ENCODE peak calls at places on chromosomes 4 and X, in five cellular contexts. X is pancreas; G is upper lobe of right lung; P is body of pancreas; H is CD8-positive, alpha-beta T cell. V is an unnamed sample.

GRCh38 chrX:133190877-133191738 is 27.0 kb downstream of the TFDP3 start:
- DNase-seq in P (no peak), G (no peak), H (no peak), X (no peak), V (no peak)

GRCh38 chr4:70903282-70903603 is 1.1 kb downstream of the MOB1B start:
- DNase-seq in P (peak), X (no peak), G (no peak), H (no peak), V (no peak)

GRCh38 chrX:675896-676295 is 45.3 kb downstream of the SHOX start:
- DNase-seq in H (no peak), P (no peak), X (no peak), G (no peak), V (no peak)

GRCh38 chr4:122602277-122603142 is 18.4 kb downstream of the IL21 start:
- DNase-seq in G (no peak), H (no peak), P (peak), X (no peak), V (no peak)

GRCh38 chr4:151574968-151575367 is 166.0 kb downstream of the FHIP1A start:
- DNase-seq in X (no peak), P (no peak), H (no peak), G (no peak), V (no peak)

GRCh38 chr4:113513376-113513775 is 248.2 kb downstream of the CAMK2D start:
- DNase-seq in H (no peak), G (no peak), P (no peak), X (no peak), V (no peak)

GRCh38 chr4:3836041-3836801 is 70.0 kb downstream of the ADRA2C start:
- DNase-seq in X (no peak), P (no peak), H (no peak), G (no peak), V (no peak)

GRCh38 chr4:85828295-85828910 is 353.5 kb downstream of the ARHGAP24 start:
- DNase-seq in X (no peak), P (no peak), G (no peak), H (no peak), V (no peak)

GRCh38 chr4:19455850-19456602 is 795.7 kb upstream of the SLIT2 start:
- DNase-seq in X (no peak), G (no peak), P (no peak), H (no peak), V (no peak)

GRCh38 chr4:33780952-33781655 is 2463.2 kb downstream of the ARAP2 start:
- DNase-seq in H (no peak), P (no peak), X (no peak), G (no peak), V (no peak)

GRCh38 chrX:150366951-150367545 is 3.9 kb downstream of the MAMLD1 start:
- DNase-seq in X (no peak), G (no peak), H (no peak), P (no peak), V (peak)

GRCh38 chrX:12903646-12904045 is 2.8 kb upstream of the TLR8 start:
- DNase-seq in H (no peak), G (no peak), P (no peak), X (no peak), V (no peak)

GRCh38 chrX:153878969-153879653 is 6.9 kb downstream of the L1CAM start:
- DNase-seq in X (no peak), G (no peak), P (no peak), H (no peak), V (no peak)

GRCh38 chrX:71366674-71367256 is 608 bp downstream of the TAF1 start:
- DNase-seq in P (peak), H (peak), G (peak), X (peak), V (no peak)

GRCh38 chr4:40722576-40723161 is 27.1 kb upstream of the NSUN7 start:
- DNase-seq in P (peak), X (no peak), H (no peak), G (no peak), V (no peak)

GRCh38 chr4:29081230-29081955 is 1638.8 kb upstream of the PCDH7 start:
- DNase-seq in X (no peak), P (no peak), H (no peak), G (no peak), V (no peak)
- TF ChIP-seq CTCF in X (no peak), P (peak), H (no peak), G (no peak), V (no peak)

GRCh38 chrX:38675856-38676255 is 114.5 kb downstream of the TSPAN7 start:
- DNase-seq in H (no peak), X (no peak), G (no peak), P (no peak), V (no peak)

GRCh38 chrX:38678217-38678616 is 116.9 kb downstream of the TSPAN7 start:
- DNase-seq in H (no peak), P (no peak), G (no peak), X (no peak), V (no peak)

GRCh38 chrX:38669425-38669824 is 108.1 kb downstream of the TSPAN7 start:
- DNase-seq in X (no peak), P (no peak), G (no peak), H (no peak), V (no peak)

GRCh38 chrX:38668788-38669187 is 107.4 kb downstream of the TSPAN7 start:
- DNase-seq in H (no peak), X (no peak), G (no peak), P (no peak), V (no peak)

GRCh38 chrX:38672646-38673045 is 111.3 kb downstream of the TSPAN7 start:
- DNase-seq in X (no peak), H (no peak), G (no peak), P (no peak), V (no peak)
- H3K27ac ChIP-seq in X (no peak), H (no peak), G (no peak), P (no peak), V (no peak)

DNA sequence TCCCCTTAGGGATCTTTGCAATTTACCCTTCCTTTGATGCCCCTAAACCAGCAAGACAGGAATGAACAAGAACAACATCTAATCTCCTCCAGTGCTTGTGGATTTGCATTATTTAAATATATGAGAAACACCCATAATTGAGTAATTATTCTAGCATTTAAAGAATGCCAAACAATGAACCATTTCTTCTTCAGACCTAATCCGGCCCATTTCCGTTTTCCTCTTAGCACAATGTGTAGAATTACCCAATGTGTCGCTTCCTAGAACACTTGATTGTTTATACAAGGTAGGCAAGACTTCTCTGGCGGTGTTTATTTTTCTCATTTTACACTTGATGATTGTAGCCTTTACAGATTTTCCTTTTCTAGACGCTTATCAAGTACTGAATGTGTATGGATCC is 43.5 kb downstream of the CLDN34 start:
- DNase-seq in G (no peak), P (no peak), X (no peak), H (no peak), V (no peak)
- H3K4me3 ChIP-seq in G (no peak), P (no peak), X (no peak), H (no peak), V (no peak)

GRCh38 chr4:127788517-127788916 is 6.4 kb downstream of the HSPA4L start:
- DNase-seq in G (no peak), H (no peak), P (no peak), X (no peak), V (no peak)
- TF ChIP-seq CTCF in G (peak), H (no peak), P (no peak), X (no peak), V (no peak)

V was measured in coronary artery.